ENCODE peak calls at places on chromosome 13, in five cellular contexts. One of them, this sample, is unnamed.

GRCh38 chr13:89755729-89756492 is 1591.6 kb upstream of the MIR17HG start:
- DNase-seq in H1: no peak
- DNase-seq in H9: no peak
- DNase-seq in neuronal stem cell: no peak
- DNase-seq in mesenchymal stem cell: no peak
- DNase-seq in this sample: no peak

GRCh38 chr13:58476176-58476575 is 844.6 kb downstream of the PCDH17 start:
- DNase-seq in H9: peak
- DNase-seq in neuronal stem cell: peak
- DNase-seq in mesenchymal stem cell: no peak
- DNase-seq in H1: no peak
- DNase-seq in this sample: no peak

GRCh38 chr13:107992542-107992941 is 222.8 kb downstream of the LIG4 start:
- DNase-seq in H1: no peak
- DNase-seq in mesenchymal stem cell: peak
- DNase-seq in neuronal stem cell: no peak
- DNase-seq in H9: no peak
- DNase-seq in this sample: no peak

GRCh38 chr13:20709782-20710181 is 6.3 kb downstream of the IL17D start:
- DNase-seq in neuronal stem cell: no peak
- DNase-seq in H1: no peak
- DNase-seq in mesenchymal stem cell: peak
- DNase-seq in H9: no peak
- DNase-seq in this sample: peak

GRCh38 chr13:98978280-98978679 is 416 bp upstream of the DOCK9 start:
- DNase-seq in mesenchymal stem cell: peak
- DNase-seq in H1: no peak
- DNase-seq in H9: no peak
- DNase-seq in neuronal stem cell: no peak
- DNase-seq in this sample: peak

GRCh38 chr13:32107474-32107873 is 75.9 kb downstream of the FRY start:
- DNase-seq in neuronal stem cell: no peak
- DNase-seq in H9: no peak
- DNase-seq in H1: no peak
- DNase-seq in mesenchymal stem cell: no peak
- DNase-seq in this sample: no peak

GRCh38 chr13:103188688-103189326 is 122.6 kb upstream of the SLC10A2 start:
- DNase-seq in H9: no peak
- DNase-seq in neuronal stem cell: no peak
- DNase-seq in H1: no peak
- DNase-seq in mesenchymal stem cell: peak
- DNase-seq in this sample: peak

GRCh38 chr13:106178816-106179215 is 356.6 kb downstream of the EFNB2 start:
- DNase-seq in H1: no peak
- DNase-seq in neuronal stem cell: no peak
- DNase-seq in H9: no peak
- DNase-seq in mesenchymal stem cell: no peak
- DNase-seq in this sample: no peak

GRCh38 chr13:107678075-107678689 is 537.2 kb downstream of the LIG4 start:
- DNase-seq in H1: no peak
- DNase-seq in neuronal stem cell: no peak
- DNase-seq in H9: no peak
- DNase-seq in mesenchymal stem cell: peak
- DNase-seq in this sample: no peak

GRCh38 chr13:113273856-113274590 is 23.0 kb upstream of the LAMP1 start:
- DNase-seq in neuronal stem cell: no peak
- DNase-seq in mesenchymal stem cell: peak
- DNase-seq in H1: no peak
- DNase-seq in H9: no peak
- DNase-seq in this sample: peak

GRCh38 chr13:43333176-43333575 is 309.8 kb downstream of the DNAJC15 start:
- DNase-seq in neuronal stem cell: no peak
- DNase-seq in H9: no peak
- DNase-seq in mesenchymal stem cell: no peak
- DNase-seq in H1: no peak
- DNase-seq in this sample: no peak
- H2BK12ac ChIP-seq in neuronal stem cell: no peak
- H2BK12ac ChIP-seq in H9: no peak
- H2BK12ac ChIP-seq in mesenchymal stem cell: no peak
- H2BK12ac ChIP-seq in H1: no peak
- H2BK12ac ChIP-seq in this sample: no peak

GRCh38 chr13:69681722-69682121 is 425.9 kb upstream of the ATXN8OS start:
- DNase-seq in mesenchymal stem cell: no peak
- DNase-seq in H1: no peak
- DNase-seq in H9: no peak
- DNase-seq in neuronal stem cell: no peak
- DNase-seq in this sample: no peak
- H2BK12ac ChIP-seq in mesenchymal stem cell: no peak
- H2BK12ac ChIP-seq in H1: no peak
- H2BK12ac ChIP-seq in H9: no peak
- H2BK12ac ChIP-seq in neuronal stem cell: no peak
- H2BK12ac ChIP-seq in this sample: no peak

DNA sequence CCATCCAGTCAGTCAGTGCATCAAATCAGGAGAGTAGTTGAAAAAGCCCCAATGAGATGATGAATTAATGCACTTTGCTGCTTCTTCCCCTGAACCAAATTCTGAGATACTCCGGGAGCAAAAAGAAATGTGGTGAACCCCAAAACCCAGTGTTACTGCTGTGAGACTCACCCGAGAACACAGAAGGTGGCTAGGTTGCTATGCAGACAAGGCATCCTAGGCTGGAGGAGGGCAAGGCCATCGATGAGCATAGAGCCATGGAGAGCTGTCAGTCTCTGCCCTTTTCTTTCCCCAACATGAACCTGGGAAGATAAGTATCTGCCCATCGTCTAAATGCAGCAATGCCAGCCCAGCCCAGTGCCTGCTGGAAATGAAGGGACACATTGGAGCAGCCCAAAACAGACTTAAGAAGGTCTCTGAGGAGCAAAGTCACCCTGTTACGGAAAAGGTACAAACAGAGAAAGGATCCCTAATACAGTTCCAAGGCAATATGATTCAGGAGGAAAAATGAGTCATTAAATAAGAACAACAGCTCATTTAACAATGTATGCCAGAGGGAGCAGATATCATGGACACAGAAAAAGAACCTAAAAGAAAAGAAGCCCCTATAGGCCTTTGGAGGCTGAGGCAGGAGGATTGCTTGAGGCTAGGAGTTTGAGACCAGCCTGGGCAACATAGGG is 272.0 kb downstream of the FOXO1 start:
- DNase-seq in neuronal stem cell: no peak
- DNase-seq in H9: no peak
- DNase-seq in H1: no peak
- DNase-seq in mesenchymal stem cell: no peak
- DNase-seq in this sample: no peak
- H2BK12ac ChIP-seq in neuronal stem cell: no peak
- H2BK12ac ChIP-seq in H9: no peak
- H2BK12ac ChIP-seq in H1: no peak
- H2BK12ac ChIP-seq in mesenchymal stem cell: no peak
- H2BK12ac ChIP-seq in this sample: no peak

DNA sequence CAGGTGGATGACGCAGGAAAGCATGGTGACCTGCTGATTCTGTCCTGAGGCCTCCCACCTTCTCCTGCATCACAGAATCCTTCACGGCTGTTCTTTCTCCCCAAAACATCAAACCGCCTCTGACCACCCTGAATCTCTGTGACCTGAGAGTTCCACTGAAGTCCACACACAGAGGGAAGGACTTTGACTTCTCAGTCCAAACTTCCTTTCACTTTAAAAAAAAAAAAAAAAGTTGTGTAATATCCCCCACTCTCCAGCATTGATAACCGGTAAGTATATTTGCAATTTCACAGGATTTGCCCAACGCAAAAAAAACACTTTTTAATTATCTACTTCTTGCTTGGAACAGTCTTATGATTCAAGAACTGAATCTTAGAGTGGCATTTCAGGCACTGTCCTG is 259.5 kb upstream of the IRS2 start:
- DNase-seq in H1: no peak
- DNase-seq in H9: no peak
- DNase-seq in neuronal stem cell: no peak
- DNase-seq in mesenchymal stem cell: no peak
- DNase-seq in this sample: no peak
- H2BK12ac ChIP-seq in H1: no peak
- H2BK12ac ChIP-seq in H9: no peak
- H2BK12ac ChIP-seq in neuronal stem cell: no peak
- H2BK12ac ChIP-seq in mesenchymal stem cell: no peak
- H2BK12ac ChIP-seq in this sample: no peak